ENCODE peak calls at places on chromosome 9, in five cellular contexts. One of them, this sample, is unnamed.

GRCh38 chr9:130297371-130297770 is 31.8 kb downstream of the HMCN2 start:
- DNase-seq in foreskin fibroblast: no peak
- DNase-seq in ovary: no peak
- DNase-seq in spleen: no peak
- DNase-seq in fibroblast of pulmonary artery: no peak
- DNase-seq in this sample: no peak

GRCh38 chr9:115651456-115651855 is 502.1 kb upstream of the PAPPA start:
- DNase-seq in foreskin fibroblast: peak; percentile 38
- DNase-seq in ovary: no peak
- DNase-seq in spleen: no peak
- DNase-seq in fibroblast of pulmonary artery: no peak
- DNase-seq in this sample: no peak

GRCh38 chr9:16521868-16522381 is 348.5 kb downstream of the BNC2 start:
- DNase-seq in foreskin fibroblast: peak; percentile 95
- DNase-seq in ovary: peak; percentile 49
- DNase-seq in spleen: no peak
- DNase-seq in fibroblast of pulmonary artery: peak; percentile 79
- DNase-seq in this sample: peak; percentile 94

GRCh38 chr9:134871941-134872340 is 8.7 kb upstream of the FCN2 start:
- DNase-seq in foreskin fibroblast: peak; percentile 25
- DNase-seq in ovary: no peak
- DNase-seq in spleen: no peak
- DNase-seq in fibroblast of pulmonary artery: peak; percentile 31
- DNase-seq in this sample: peak; percentile 43

GRCh38 chr9:127806871-127807270 is 4.2 kb downstream of the FPGS start:
- DNase-seq in foreskin fibroblast: no peak
- DNase-seq in ovary: no peak
- DNase-seq in spleen: no peak
- DNase-seq in fibroblast of pulmonary artery: no peak
- DNase-seq in this sample: no peak

GRCh38 chr9:126973651-126974529 is 59.3 kb downstream of the RALGPS1 start:
- DNase-seq in foreskin fibroblast: no peak
- DNase-seq in ovary: no peak
- DNase-seq in spleen: no peak
- DNase-seq in fibroblast of pulmonary artery: no peak
- DNase-seq in this sample: no peak

GRCh38 chr9:130539473-130540223 is 39.7 kb upstream of the FUBP3 start:
- DNase-seq in foreskin fibroblast: peak; percentile 84
- DNase-seq in ovary: no peak
- DNase-seq in spleen: no peak
- DNase-seq in fibroblast of pulmonary artery: peak; percentile 85
- DNase-seq in this sample: peak; percentile 46

GRCh38 chr9:129777769-129778130 is 24.9 kb upstream of the PTGES start:
- DNase-seq in foreskin fibroblast: no peak
- DNase-seq in ovary: no peak
- DNase-seq in spleen: no peak
- DNase-seq in fibroblast of pulmonary artery: no peak
- DNase-seq in this sample: no peak

GRCh38 chr9:123614503-123615258 is 258.7 kb downstream of the CRB2 start:
- DNase-seq in foreskin fibroblast: no peak
- DNase-seq in ovary: no peak
- DNase-seq in spleen: no peak
- DNase-seq in fibroblast of pulmonary artery: no peak
- DNase-seq in this sample: no peak

GRCh38 chr9:101705135-101705661 is 33.2 kb downstream of the GRIN3A start:
- DNase-seq in foreskin fibroblast: no peak
- DNase-seq in ovary: no peak
- DNase-seq in spleen: peak; percentile 72
- DNase-seq in fibroblast of pulmonary artery: no peak
- DNase-seq in this sample: peak; percentile 1
- H3K4me3 ChIP-seq in foreskin fibroblast: no peak overlapping the region
- H3K4me3 ChIP-seq in ovary: no peak overlapping the region
- H3K4me3 ChIP-seq in spleen: no peak overlapping the region
- H3K4me3 ChIP-seq in fibroblast of pulmonary artery: no peak overlapping the region
- H3K4me3 ChIP-seq in this sample: no peak overlapping the region

GRCh38 chr9:91426123-91426745 is 2.6 kb upstream of the NFIL3 start:
- DNase-seq in foreskin fibroblast: peak; percentile 70
- DNase-seq in ovary: no peak
- DNase-seq in spleen: no peak
- DNase-seq in fibroblast of pulmonary artery: peak; percentile 66
- DNase-seq in this sample: peak; percentile 60
- TF ChIP-seq CTCF in foreskin fibroblast: peak; percentile 52
- TF ChIP-seq CTCF in ovary: peak; percentile 44
- TF ChIP-seq CTCF in spleen: peak; percentile 56
- TF ChIP-seq CTCF in fibroblast of pulmonary artery: peak; percentile 46
- TF ChIP-seq CTCF in this sample: peak; percentile 50

GRCh38 chr9:136093995-136094881 is 851 bp downstream of the NACC2 start:
- DNase-seq in foreskin fibroblast: peak; percentile 78
- DNase-seq in ovary: peak; percentile 86
- DNase-seq in spleen: peak; percentile 91
- DNase-seq in fibroblast of pulmonary artery: peak; percentile 54
- DNase-seq in this sample: peak; percentile 42
- H3K4me3 ChIP-seq in foreskin fibroblast: peak overlapping the region; percentile 78
- H3K4me3 ChIP-seq in ovary: peak overlapping the region; percentile 83
- H3K4me3 ChIP-seq in spleen: peak overlapping the region; percentile 84
- H3K4me3 ChIP-seq in fibroblast of pulmonary artery: peak overlapping the region; percentile 74
- H3K4me3 ChIP-seq in this sample: peak overlapping the region; percentile 61

GRCh38 chr9:109948453-109948852 is 168.5 kb downstream of the PALM2AKAP2 start:
- DNase-seq in foreskin fibroblast: no peak
- DNase-seq in ovary: no peak
- DNase-seq in spleen: no peak
- DNase-seq in fibroblast of pulmonary artery: no peak
- DNase-seq in this sample: no peak

GRCh38 chr9:109956811-109957440 is 176.9 kb downstream of the PALM2AKAP2 start:
- DNase-seq in foreskin fibroblast: peak; percentile 62
- DNase-seq in ovary: no peak
- DNase-seq in spleen: no peak
- DNase-seq in fibroblast of pulmonary artery: no peak
- DNase-seq in this sample: peak; percentile 13

GRCh38 chr9:109953300-109953699 is 173.3 kb downstream of the PALM2AKAP2 start:
- DNase-seq in foreskin fibroblast: no peak
- DNase-seq in ovary: no peak
- DNase-seq in spleen: no peak
- DNase-seq in fibroblast of pulmonary artery: no peak
- DNase-seq in this sample: no peak

GRCh38 chr9:109950710-109951443 is 170.9 kb downstream of the PALM2AKAP2 start:
- DNase-seq in foreskin fibroblast: no peak
- DNase-seq in ovary: no peak
- DNase-seq in spleen: no peak
- DNase-seq in fibroblast of pulmonary artery: no peak
- DNase-seq in this sample: no peak

DNA sequence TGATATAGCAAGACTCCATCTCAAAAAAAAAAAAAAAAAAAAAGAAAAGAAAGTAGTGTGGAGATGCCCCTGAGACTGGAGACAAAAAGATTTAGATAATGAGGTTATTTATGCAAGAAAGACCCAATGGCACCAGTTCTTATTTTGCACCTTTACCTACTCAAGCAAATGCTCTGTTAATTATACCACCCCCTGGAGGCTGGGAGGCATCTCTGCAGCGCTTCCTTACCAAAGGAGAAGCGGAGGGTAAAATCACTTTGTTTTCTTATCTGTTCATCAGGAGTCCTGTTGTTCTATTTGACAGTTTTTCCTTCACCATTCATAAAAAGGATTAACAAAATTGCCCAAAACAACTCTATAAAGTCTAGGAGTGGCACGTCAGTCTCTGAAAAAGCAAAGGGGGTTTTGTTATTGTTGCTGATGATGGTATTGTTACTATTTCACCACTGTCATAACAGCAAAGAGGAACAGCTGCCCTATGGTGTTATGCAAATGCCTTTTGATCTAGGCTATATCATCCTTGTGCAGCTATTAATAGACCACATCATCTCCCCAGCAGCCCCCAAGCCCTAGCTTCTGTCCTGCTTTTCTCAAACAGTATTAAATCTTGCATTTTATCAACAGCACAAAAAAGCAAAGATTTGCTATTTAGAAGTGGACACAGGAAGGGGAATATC is 174.0 kb downstream of the PALM2AKAP2 start:
- DNase-seq in foreskin fibroblast: no peak
- DNase-seq in ovary: no peak
- DNase-seq in spleen: no peak
- DNase-seq in fibroblast of pulmonary artery: no peak
- DNase-seq in this sample: no peak
- TF ChIP-seq CTCF in foreskin fibroblast: no peak
- TF ChIP-seq CTCF in ovary: no peak
- TF ChIP-seq CTCF in spleen: no peak
- TF ChIP-seq CTCF in fibroblast of pulmonary artery: peak; percentile 13
- TF ChIP-seq CTCF in this sample: peak; percentile 23

GRCh38 chr9:22005700-22006605 is 3.2 kb downstream of the CDKN2B start:
- DNase-seq in foreskin fibroblast: peak; percentile 69
- DNase-seq in ovary: no peak
- DNase-seq in spleen: peak; percentile 72
- DNase-seq in fibroblast of pulmonary artery: peak; percentile 51
- DNase-seq in this sample: peak; percentile 59
- H3K4me3 ChIP-seq in foreskin fibroblast: peak overlapping the region; percentile 36
- H3K4me3 ChIP-seq in ovary: no peak overlapping the region
- H3K4me3 ChIP-seq in spleen: no peak overlapping the region
- H3K4me3 ChIP-seq in fibroblast of pulmonary artery: peak overlapping the region; percentile 94
- H3K4me3 ChIP-seq in this sample: peak overlapping the region; percentile 93

GRCh38 chr9:28801144-28801799 is 1228.0 kb upstream of the C9orf72 start:
- DNase-seq in foreskin fibroblast: peak; percentile 11
- DNase-seq in ovary: no peak
- DNase-seq in spleen: no peak
- DNase-seq in fibroblast of pulmonary artery: no peak
- DNase-seq in this sample: peak; percentile 43
- TF ChIP-seq CTCF in foreskin fibroblast: no peak
- TF ChIP-seq CTCF in ovary: no peak
- TF ChIP-seq CTCF in spleen: no peak
- TF ChIP-seq CTCF in fibroblast of pulmonary artery: no peak
- TF ChIP-seq CTCF in this sample: no peak

GRCh38 chr9:12956261-12956660 is 181.4 kb downstream of the LURAP1L start:
- DNase-seq in foreskin fibroblast: peak; percentile 23
- DNase-seq in ovary: no peak
- DNase-seq in spleen: no peak
- DNase-seq in fibroblast of pulmonary artery: peak; percentile 35
- DNase-seq in this sample: no peak
- H3K4me3 ChIP-seq in foreskin fibroblast: no peak overlapping the region
- H3K4me3 ChIP-seq in ovary: no peak overlapping the region
- H3K4me3 ChIP-seq in spleen: no peak overlapping the region
- H3K4me3 ChIP-seq in fibroblast of pulmonary artery: no peak overlapping the region
- H3K4me3 ChIP-seq in this sample: no peak overlapping the region

GRCh38 chr9:2228132-2228531 is 213.0 kb downstream of the SMARCA2 start:
- DNase-seq in foreskin fibroblast: peak; percentile 28
- DNase-seq in ovary: peak; percentile 32
- DNase-seq in spleen: no peak
- DNase-seq in fibroblast of pulmonary artery: no peak
- DNase-seq in this sample: no peak
- TF ChIP-seq CTCF in foreskin fibroblast: peak; percentile 25
- TF ChIP-seq CTCF in ovary: no peak
- TF ChIP-seq CTCF in spleen: no peak
- TF ChIP-seq CTCF in fibroblast of pulmonary artery: peak; percentile 16
- TF ChIP-seq CTCF in this sample: peak; percentile 51

DNA sequence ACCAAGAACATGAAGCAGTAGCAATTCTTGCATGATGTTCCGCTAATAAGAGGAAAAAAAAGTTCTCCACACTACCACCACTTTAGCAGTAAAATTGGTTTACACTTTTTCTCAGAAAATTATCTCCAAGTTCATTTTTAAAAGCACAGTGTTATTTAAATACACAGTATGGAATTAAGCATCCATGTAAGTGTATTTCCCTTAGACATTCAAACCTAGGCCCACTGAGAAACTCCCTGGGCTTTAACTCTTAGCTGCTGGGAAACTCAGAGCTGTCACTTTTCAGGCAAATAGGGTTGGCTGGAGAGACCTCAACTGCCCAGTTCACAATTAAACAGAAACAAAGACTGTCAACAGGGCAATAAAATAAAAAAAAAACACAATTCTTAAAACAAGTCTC is 2.7 kb downstream of the GNAQ start:
- DNase-seq in foreskin fibroblast: no peak
- DNase-seq in ovary: no peak
- DNase-seq in spleen: no peak
- DNase-seq in fibroblast of pulmonary artery: no peak
- DNase-seq in this sample: no peak
- H3K4me3 ChIP-seq in foreskin fibroblast: peak overlapping the region; percentile 91
- H3K4me3 ChIP-seq in ovary: peak overlapping the region; percentile 20
- H3K4me3 ChIP-seq in spleen: peak overlapping the region; percentile 60
- H3K4me3 ChIP-seq in fibroblast of pulmonary artery: peak overlapping the region; percentile 77
- H3K4me3 ChIP-seq in this sample: peak overlapping the region; percentile 82

This sample was measured in astrocyte of the spinal cord.